ENCODE peak calls at places on chromosomes 3 and 15, in nine cellular contexts. L is endothelial cell, I is fibroblast of lung, O is cardiac muscle cell, J is tibial artery, S is RWPE1, Y is neural crest cell, G is HL-60, X is transverse colon. E is an unnamed sample.

GRCh38 chr3:197151562-197151961 is 121.9 kb upstream of the MELTF start:
- DNase-seq in X (no peak), S (peak; percentile 26), G (peak; percentile 51), L (no peak), J (no peak), I (peak; percentile 88), O (peak; percentile 84), Y (no peak), E (no peak)

GRCh38 chr3:42442640-42443039 is 32.2 kb upstream of the LYZL4 start:
- DNase-seq in S (no peak), G (no peak), L (no peak), I (no peak), Y (no peak), J (no peak), O (no peak), X (no peak), E (no peak)

GRCh38 chr3:6528951-6529350 is 332.0 kb upstream of the GRM7 start:
- DNase-seq in L (no peak), Y (no peak), J (no peak), X (no peak), I (no peak), G (no peak), S (no peak), O (no peak), E (no peak)

GRCh38 chr3:81216192-81216591 is 545.3 kb downstream of the GBE1 start:
- DNase-seq in I (peak; percentile 73), G (no peak), O (peak; percentile 15), L (no peak), S (peak; percentile 13), J (no peak), X (no peak), Y (no peak), E (no peak)

GRCh38 chr3:13705702-13706280 is 156.9 kb downstream of the FBLN2 start:
- DNase-seq in J (peak; percentile 33), G (no peak), Y (no peak), L (no peak), S (no peak), X (no peak), O (no peak), I (no peak), E (no peak)

GRCh38 chr3:119891944-119892721 is 110.2 kb downstream of the NR1I2 start:
- DNase-seq in O (peak; percentile 87), J (no peak), I (peak; percentile 86), Y (peak; percentile 38), X (peak; percentile 15), G (peak; percentile 58), S (peak; percentile 8), L (peak; percentile 43), E (peak; percentile 33)

GRCh38 chr3:107775958-107776357 is 253.2 kb downstream of the BBX start:
- DNase-seq in S (no peak), J (no peak), L (no peak), Y (no peak), X (no peak), O (no peak), I (no peak), G (no peak), E (no peak)

GRCh38 chr3:187994221-187995085 is 159.5 kb upstream of the LPP start:
- DNase-seq in L (no peak), Y (no peak), I (peak; percentile 13), S (no peak), O (no peak), G (no peak), X (no peak), J (no peak), E (no peak)

GRCh38 chr3:147881933-147882332 is 472.8 kb downstream of the ZIC1 start:
- DNase-seq in S (no peak), Y (no peak), I (no peak), L (no peak), O (no peak), G (no peak), X (no peak), J (no peak), E (no peak)

GRCh38 chr15:48352474-48353072 is 21.3 kb downstream of the DUT start:
- DNase-seq in Y (peak; percentile 52), I (peak; percentile 74), L (peak; percentile 58), G (peak; percentile 67), O (peak; percentile 79), S (peak; percentile 63), J (no peak), X (peak; percentile 44), E (peak; percentile 41)

GRCh38 chr3:171415070-171415469 is 45.1 kb downstream of the TNIK start:
- DNase-seq in J (no peak), G (no peak), I (peak; percentile 45), Y (no peak), O (peak; percentile 75), L (no peak), X (no peak), S (peak; percentile 67), E (no peak)

GRCh38 chr3:194572131-194572789 is 61.0 kb downstream of the TMEM44 start:
- DNase-seq in S (peak; percentile 57), J (peak; percentile 94), Y (no peak), G (no peak), I (peak; percentile 90), X (peak; percentile 25), O (peak; percentile 95), L (no peak), E (no peak)

GRCh38 chr15:77417642-77418041 is 2.3 kb downstream of the PEAK1 start:
- DNase-seq in O (no peak), X (no peak), G (no peak), J (no peak), I (peak; percentile 27), S (no peak), Y (no peak), L (no peak), E (no peak)

GRCh38 chr15:77419836-77420609 is at the start of gene PEAK1:
- DNase-seq in I (peak; percentile 99), G (peak; percentile 99), S (peak; percentile 99), X (peak; percentile 100), Y (peak; percentile 98), J (peak; percentile 100), L (peak; percentile 99), O (peak; percentile 100), E (peak; percentile 93)

GRCh38 chr15:77420610-77421369 is at the start of gene HMG20A:
- DNase-seq in S (peak; percentile 82), X (peak; percentile 50), G (peak; percentile 64), J (peak; percentile 74), O (peak; percentile 91), L (peak; percentile 40), I (peak; percentile 95), Y (peak; percentile 58), E (peak; percentile 61)

GRCh38 chr15:77418341-77419049 is 1.4 kb downstream of the PEAK1 start:
- DNase-seq in L (no peak), J (no peak), I (peak; percentile 42), X (no peak), G (no peak), Y (no peak), O (peak; percentile 35), S (no peak), E (no peak)

GRCh38 chr15:77419050-77419835 is 661 bp downstream of the PEAK1 start:
- DNase-seq in J (peak; percentile 68), G (peak; percentile 3), S (peak; percentile 36), O (peak; percentile 53), Y (peak; percentile 35), I (peak; percentile 6), L (peak; percentile 35), X (peak; percentile 39), E (no peak)
- TF ChIP-seq CTCF in J (no peak), G (no peak), S (peak; percentile 58), O (peak; percentile 21), Y (peak; percentile 28), I (peak; percentile 9), L (no peak), X (no peak), E (peak; percentile 9)

DNA sequence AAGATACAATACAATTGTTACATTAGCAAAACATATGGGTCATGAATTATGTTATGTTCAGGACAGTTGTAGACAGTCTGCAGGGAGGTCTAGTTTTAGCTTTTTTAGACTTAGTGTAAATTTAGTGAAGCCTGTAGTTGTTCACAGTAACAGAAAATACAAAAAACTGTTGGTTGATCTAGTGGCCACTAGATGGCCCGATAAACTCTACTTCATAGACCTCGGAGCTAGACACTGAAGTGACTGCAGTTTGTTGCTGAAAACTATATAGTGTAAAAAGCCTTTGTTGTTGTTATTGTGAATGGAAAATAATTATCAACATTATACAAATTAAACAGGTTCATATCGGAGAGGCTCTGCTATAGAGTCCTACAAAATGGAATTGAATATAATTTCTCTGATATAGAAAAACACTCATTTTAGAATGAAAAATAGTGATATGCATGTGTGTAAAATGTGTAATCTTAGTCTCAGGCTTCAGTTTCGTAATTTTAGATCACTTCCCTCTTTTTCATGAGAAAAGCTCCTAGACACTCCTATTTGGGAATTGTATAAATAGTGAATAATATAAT is 18.3 kb downstream of the MAGEL2 start:
- DNase-seq in Y (no peak), X (no peak), J (no peak), S (no peak), O (no peak), L (no peak), G (no peak), I (no peak), E (no peak)
- TF ChIP-seq CTCF in Y (peak; percentile 63), X (peak; percentile 39), J (no peak), S (peak; percentile 65), O (peak; percentile 29), L (peak; percentile 55), G (peak; percentile 9), I (peak; percentile 22), E (peak; percentile 42)

GRCh38 chr3:98180311-98180710 is 13.8 kb downstream of the OR5H15 start:
- DNase-seq in Y (no peak), J (no peak), G (no peak), I (no peak), O (no peak), L (no peak), S (no peak), X (no peak), E (no peak)

GRCh38 chr3:98182196-98182595 is 15.7 kb downstream of the OR5H15 start:
- DNase-seq in J (no peak), G (no peak), O (no peak), L (no peak), X (no peak), S (no peak), I (no peak), Y (no peak), E (no peak)

GRCh38 chr3:98188553-98188952 is 22.1 kb downstream of the OR5H15 start:
- DNase-seq in S (peak; percentile 9), J (no peak), Y (no peak), L (no peak), X (no peak), O (no peak), I (no peak), G (peak; percentile 77), E (peak; percentile 18)

DNA sequence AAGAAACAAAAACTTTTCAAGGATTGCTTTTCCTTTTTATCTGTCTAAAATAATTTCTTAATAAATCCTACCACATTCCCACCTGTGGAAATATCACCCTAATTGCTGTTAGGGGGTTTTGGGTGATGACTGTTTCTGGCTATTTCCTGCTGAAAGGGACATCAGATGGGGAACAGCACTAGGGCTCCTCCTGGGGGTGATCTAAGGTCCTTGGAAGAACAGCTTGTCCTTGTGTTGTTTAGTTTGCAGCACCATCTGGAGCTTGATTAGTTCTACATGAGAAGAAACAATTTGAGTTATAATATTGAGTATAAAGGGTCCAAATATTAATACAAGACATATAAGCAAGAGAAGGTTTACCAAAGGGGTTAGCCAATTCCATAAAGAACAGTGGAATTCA is 18.7 kb downstream of the OR5H15 start:
- DNase-seq in O (no peak), S (peak; percentile 2), L (no peak), X (no peak), Y (no peak), G (peak; percentile 31), J (no peak), I (no peak), E (no peak)
- TF ChIP-seq CTCF in O (no peak), S (no peak), L (no peak), X (no peak), Y (no peak), G (no peak), J (no peak), I (no peak), E (no peak)

GRCh38 chr3:159763466-159764210 is 225.0 kb upstream of the IL12A start:
- DNase-seq in O (peak; percentile 85), X (peak; percentile 81), J (peak; percentile 91), I (peak; percentile 79), S (peak; percentile 87), Y (peak; percentile 64), G (no peak), L (peak; percentile 80), E (no peak)
- TF ChIP-seq CTCF in O (peak; percentile 15), X (peak; percentile 33), J (peak; percentile 44), I (peak; percentile 16), S (peak; percentile 12), Y (peak; percentile 54), G (no peak), L (peak; percentile 18), E (peak; percentile 14)

E was measured in GM12864.